ENCODE peak calls at places on chromosomes 2 and 18, in four cellular contexts. O, R, X and F are unnamed samples.

GRCh38 chr2:132849118-132849517 is 179.1 kb upstream of the LYPD1 start:
- DNase-seq in O (no peak), R (no peak), X (no peak), F (no peak)

GRCh38 chr2:166516712-166517303 is 22.8 kb upstream of the SCN7A start:
- DNase-seq in O (peak), R (peak), X (peak), F (peak)

GRCh38 chr2:201931475-201931874 is 102.2 kb upstream of the FZD7 start:
- DNase-seq in O (no peak), R (no peak), X (no peak), F (no peak)

GRCh38 chr18:13725566-13726227 is 661 bp downstream of the FAM210A start:
- DNase-seq in O (peak), R (peak), X (no peak), F (no peak)

GRCh38 chr2:126859631-126860030 is 39.1 kb upstream of the TEX51 start:
- DNase-seq in O (no peak), R (no peak), X (no peak), F (no peak)

GRCh38 chr2:163801499-163801893 is 65.7 kb upstream of the FIGN start:
- DNase-seq in O (no peak), R (no peak), X (no peak), F (no peak)

GRCh38 chr2:32663864-32664263 is 36.0 kb downstream of the TTC27 start:
- DNase-seq in O (no peak), R (no peak), X (no peak), F (no peak)

GRCh38 chr18:686339-687111 is 25.9 kb downstream of the ENOSF1 start:
- DNase-seq in O (no peak), R (no peak), X (peak), F (peak)

GRCh38 chr2:33375054-33375453 is 101.4 kb upstream of the RASGRP3 start:
- DNase-seq in O (no peak), R (no peak), X (no peak), F (no peak)

GRCh38 chr18:55269632-55270031 is 310.4 kb upstream of the CCDC68 start:
- DNase-seq in O (no peak), R (no peak), X (no peak), F (no peak)

GRCh38 chr2:63578767-63579166 is 9.5 kb downstream of the WDPCP start:
- DNase-seq in O (no peak), R (no peak), X (no peak), F (no peak)

GRCh38 chr2:59935005-59935404 is 618.4 kb downstream of the BCL11A start:
- DNase-seq in O (no peak), R (no peak), X (no peak), F (no peak)

GRCh38 chr18:51273435-51273834 is 76.0 kb upstream of the MEX3C start:
- DNase-seq in O (no peak), R (no peak), X (no peak), F (no peak)

GRCh38 chr2:216066255-216066654 is 15.4 kb downstream of the PECR start:
- DNase-seq in O (no peak), R (no peak), X (no peak), F (no peak)

GRCh38 chr2:124265641-124266040 is 240.6 kb downstream of the CNTNAP5 start:
- DNase-seq in O (no peak), R (no peak), X (no peak), F (no peak)

GRCh38 chr2:5673861-5674240 is 18.3 kb upstream of the SOX11 start:
- DNase-seq in O (no peak), R (no peak), X (no peak), F (no peak)
- TF ChIP-seq SP1 in O (no peak), R (no peak), X (no peak), F (no peak)

GRCh38 chr18:48572402-48573126 is 33.7 kb downstream of the CTIF start:
- DNase-seq in O (no peak), R (no peak), X (no peak), F (no peak)

GRCh38 chr18:48571619-48572384 is 33.0 kb downstream of the CTIF start:
- DNase-seq in O (no peak), R (no peak), X (no peak), F (no peak)

GRCh38 chr18:48575301-48575657 is 36.4 kb downstream of the CTIF start:
- DNase-seq in O (no peak), R (no peak), X (no peak), F (no peak)

GRCh38 chr18:48574667-48575300 is 36.0 kb downstream of the CTIF start:
- DNase-seq in O (no peak), R (no peak), X (no peak), F (no peak)

GRCh38 chr18:48573632-48574293 is 34.9 kb downstream of the CTIF start:
- DNase-seq in O (peak), R (peak), X (peak), F (peak)
- TF ChIP-seq JUN in O (no peak), R (no peak), X (no peak), F (no peak)

GRCh38 chr2:212733273-212733672 is 194.7 kb upstream of the ERBB4 start:
- DNase-seq in O (no peak), R (no peak), X (no peak), F (no peak)

GRCh38 chr2:212735648-212736047 is 197.0 kb upstream of the ERBB4 start:
- DNase-seq in O (no peak), R (no peak), X (no peak), F (no peak)

GRCh38 chr2:212736327-212736726 is 197.7 kb upstream of the ERBB4 start:
- DNase-seq in O (no peak), R (no peak), X (no peak), F (no peak)

GRCh38 chr2:212732860-212733259 is 194.3 kb upstream of the ERBB4 start:
- DNase-seq in O (no peak), R (no peak), X (no peak), F (no peak)

DNA sequence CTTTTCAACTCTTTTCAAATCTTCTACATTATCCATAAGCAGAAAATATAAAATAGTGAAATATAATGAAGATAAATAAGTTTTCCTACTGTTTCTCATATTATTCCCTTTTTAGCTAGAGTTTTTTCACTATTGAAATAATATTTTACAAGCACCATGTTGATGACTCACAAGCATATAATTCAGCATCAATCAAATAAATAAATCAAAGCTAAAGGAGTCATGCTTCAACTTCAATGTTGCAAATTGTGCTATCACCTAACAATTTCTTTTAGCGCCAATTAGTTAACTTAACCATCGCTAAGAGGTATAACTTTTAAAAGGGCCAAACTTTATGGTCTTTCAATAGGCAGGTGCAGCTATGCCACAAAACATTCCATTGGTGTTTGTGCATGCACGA is 199.2 kb upstream of the ERBB4 start:
- DNase-seq in O (no peak), R (no peak), X (no peak), F (no peak)
- TF ChIP-seq MAX in O (no peak), R (no peak), X (no peak), F (no peak)

GRCh38 chr18:64659186-64659585 is 510.3 kb upstream of the LINC00305 start:
- DNase-seq in O (no peak), R (no peak), X (no peak), F (no peak)
- TF ChIP-seq SP1 in O (no peak), R (no peak), X (no peak), F (no peak)

GRCh38 chr2:179344970-179345369 is 80.3 kb upstream of the SESTD1 start:
- DNase-seq in O (no peak), R (no peak), X (no peak), F (no peak)
- TF ChIP-seq JUN in O (no peak), R (no peak), X (no peak), F (no peak)

DNA sequence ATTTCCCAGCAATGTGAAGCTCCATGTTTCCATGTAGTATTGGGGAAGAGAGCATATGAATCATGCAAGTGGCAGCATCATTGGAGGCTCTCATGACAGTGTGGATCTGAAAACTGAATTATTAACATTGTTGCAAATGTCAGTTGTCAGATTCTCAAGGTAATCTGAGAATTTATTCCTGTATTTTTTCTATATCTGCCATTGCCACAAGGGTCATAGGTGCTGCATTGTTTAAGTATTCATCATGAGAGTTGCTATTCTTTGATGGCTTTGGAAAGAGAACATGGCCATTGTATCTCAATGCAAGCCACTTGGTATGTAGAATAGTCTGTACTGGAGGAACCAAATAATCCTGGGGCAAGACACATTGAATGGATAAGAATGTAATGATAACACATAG is 1217.0 kb upstream of the ZEB2 start:
- DNase-seq in O (no peak), R (no peak), X (no peak), F (no peak)
- TF ChIP-seq MAX in O (no peak), R (no peak), X (no peak), F (no peak)